ENCODE peak calls at places on chromosome 13, in four cellular contexts. One of them, this sample, is unnamed.

GRCh38 chr13:97259787-97260641 is 37.9 kb downstream of the MBNL2 start:
- DNase-seq in H9: no peak
- DNase-seq in neuronal stem cell: no peak
- DNase-seq in H1: no peak
- DNase-seq in this sample: peak

GRCh38 chr13:20197361-20197834 is 4.7 kb upstream of the GJB2 start:
- DNase-seq in H9: no peak
- DNase-seq in neuronal stem cell: peak
- DNase-seq in H1: no peak
- DNase-seq in this sample: peak

GRCh38 chr13:33793726-33794125 is 24.2 kb upstream of the RFC3 start:
- DNase-seq in H9: no peak
- DNase-seq in neuronal stem cell: no peak
- DNase-seq in H1: no peak
- DNase-seq in this sample: no peak

GRCh38 chr13:99307648-99308339 is 595 bp upstream of the GPR183 start:
- DNase-seq in neuronal stem cell: no peak
- DNase-seq in H1: no peak
- DNase-seq in H9: no peak
- DNase-seq in this sample: peak

GRCh38 chr13:41835871-41836270 is 125.0 kb downstream of the VWA8 start:
- DNase-seq in H9: no peak
- DNase-seq in H1: no peak
- DNase-seq in neuronal stem cell: no peak
- DNase-seq in this sample: peak

GRCh38 chr13:110359840-110360301 is 52.8 kb downstream of the COL4A2 start:
- DNase-seq in H1: no peak
- DNase-seq in neuronal stem cell: no peak
- DNase-seq in H9: no peak
- DNase-seq in this sample: peak

GRCh38 chr13:80235131-80235530 is 105.8 kb downstream of the SPRY2 start:
- DNase-seq in neuronal stem cell: no peak
- DNase-seq in H1: no peak
- DNase-seq in H9: no peak
- DNase-seq in this sample: no peak

GRCh38 chr13:51714663-51715168 is 89.2 kb downstream of the DHRS12 start:
- DNase-seq in H9: no peak
- DNase-seq in H1: no peak
- DNase-seq in neuronal stem cell: no peak
- DNase-seq in this sample: peak

GRCh38 chr13:93146584-93147292 is 79.9 kb upstream of the GPC6 start:
- DNase-seq in H1: no peak
- DNase-seq in neuronal stem cell: no peak
- DNase-seq in H9: no peak
- DNase-seq in this sample: peak

GRCh38 chr13:51303063-51303552 is 36.4 kb upstream of the SERPINE3 start:
- DNase-seq in H1: peak
- DNase-seq in H9: peak
- DNase-seq in neuronal stem cell: peak
- DNase-seq in this sample: no peak

GRCh38 chr13:20461481-20461859 is 64.2 kb downstream of the CRYL1 start:
- DNase-seq in H1: no peak
- DNase-seq in neuronal stem cell: no peak
- DNase-seq in H9: no peak
- DNase-seq in this sample: peak

GRCh38 chr13:90444232-90444631 is 903.3 kb upstream of the MIR17HG start:
- DNase-seq in H9: no peak
- DNase-seq in H1: no peak
- DNase-seq in neuronal stem cell: no peak
- DNase-seq in this sample: no peak
- H2BK5ac ChIP-seq in H9: no peak
- H2BK5ac ChIP-seq in H1: no peak
- H2BK5ac ChIP-seq in neuronal stem cell: no peak
- H2BK5ac ChIP-seq in this sample: peak

GRCh38 chr13:32587774-32588165 is 1.5 kb downstream of the PDS5B start:
- DNase-seq in neuronal stem cell: no peak
- DNase-seq in H9: no peak
- DNase-seq in H1: no peak
- DNase-seq in this sample: peak

GRCh38 chr13:32586022-32586900 is at the start of gene PDS5B:
- DNase-seq in H9: peak
- DNase-seq in H1: peak
- DNase-seq in neuronal stem cell: peak
- DNase-seq in this sample: peak

GRCh38 chr13:32582991-32583390 is 3.3 kb upstream of the PDS5B start:
- DNase-seq in H1: no peak
- DNase-seq in neuronal stem cell: no peak
- DNase-seq in H9: no peak
- DNase-seq in this sample: no peak

GRCh38 chr13:32585625-32586021 is 629 bp upstream of the PDS5B start:
- DNase-seq in H9: peak
- DNase-seq in neuronal stem cell: peak
- DNase-seq in H1: no peak
- DNase-seq in this sample: no peak

DNA sequence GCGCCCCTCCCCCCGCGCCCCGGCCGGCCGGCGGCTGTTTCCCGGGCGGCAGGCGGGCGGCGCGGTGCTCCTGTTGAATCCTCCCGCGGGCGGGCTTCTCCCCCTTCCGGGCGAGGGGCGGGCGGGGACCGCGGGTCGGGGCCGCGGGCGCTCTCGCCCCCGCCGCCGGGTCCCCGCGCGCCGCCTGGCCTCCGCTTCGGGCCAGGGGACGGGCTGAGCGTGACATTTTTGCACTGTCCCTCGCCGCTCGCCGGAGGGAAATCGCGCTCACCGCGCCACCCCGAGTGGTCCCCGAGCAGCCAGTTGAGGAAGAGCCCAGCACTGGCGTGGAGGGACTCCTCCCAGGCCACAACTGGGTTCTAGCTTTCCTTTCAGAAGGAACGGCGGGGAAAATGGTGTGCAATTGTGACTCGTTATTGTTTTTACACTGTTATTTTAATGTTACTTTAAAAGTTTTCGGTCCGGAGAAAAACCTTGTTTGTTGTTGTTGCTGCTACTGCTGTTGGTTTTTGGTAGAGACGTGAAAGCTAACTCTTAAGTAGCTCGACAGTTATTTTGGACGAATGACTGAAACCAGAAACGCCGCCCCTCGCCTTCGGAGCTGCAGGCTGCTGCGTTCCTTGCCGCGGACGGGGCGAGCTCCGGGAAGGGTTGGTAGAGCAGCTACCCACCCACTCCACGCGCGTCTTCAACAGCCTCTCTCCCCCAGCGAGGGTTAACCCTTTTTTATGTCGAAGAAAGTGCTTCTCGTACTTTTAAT is 942 bp downstream of the PDS5B start:
- DNase-seq in neuronal stem cell: peak
- DNase-seq in H1: no peak
- DNase-seq in H9: peak
- DNase-seq in this sample: peak
- H2BK5ac ChIP-seq in neuronal stem cell: peak
- H2BK5ac ChIP-seq in H1: peak
- H2BK5ac ChIP-seq in H9: no peak
- H2BK5ac ChIP-seq in this sample: peak

GRCh38 chr13:31161583-31162150 is at the start of gene HSPH1:
- DNase-seq in neuronal stem cell: peak
- DNase-seq in H1: peak
- DNase-seq in H9: peak
- DNase-seq in this sample: peak
- H2BK5ac ChIP-seq in neuronal stem cell: peak
- H2BK5ac ChIP-seq in H1: peak
- H2BK5ac ChIP-seq in H9: no peak
- H2BK5ac ChIP-seq in this sample: peak

GRCh38 chr13:30042891-30043630 is 192.6 kb upstream of the UBL3 start:
- DNase-seq in H9: no peak
- DNase-seq in neuronal stem cell: no peak
- DNase-seq in H1: no peak
- DNase-seq in this sample: no peak

GRCh38 chr13:30045916-30046704 is 195.7 kb upstream of the UBL3 start:
- DNase-seq in neuronal stem cell: no peak
- DNase-seq in H9: no peak
- DNase-seq in H1: no peak
- DNase-seq in this sample: peak

GRCh38 chr13:30044932-30045331 is 194.5 kb upstream of the UBL3 start:
- DNase-seq in H9: no peak
- DNase-seq in H1: no peak
- DNase-seq in neuronal stem cell: no peak
- DNase-seq in this sample: no peak

GRCh38 chr13:30042272-30042671 is 191.9 kb upstream of the UBL3 start:
- DNase-seq in H9: no peak
- DNase-seq in H1: no peak
- DNase-seq in neuronal stem cell: no peak
- DNase-seq in this sample: no peak

GRCh38 chr13:30043631-30043925 is 193.2 kb upstream of the UBL3 start:
- DNase-seq in H1: no peak
- DNase-seq in neuronal stem cell: no peak
- DNase-seq in H9: no peak
- DNase-seq in this sample: no peak
- H2BK5ac ChIP-seq in H1: no peak
- H2BK5ac ChIP-seq in neuronal stem cell: no peak
- H2BK5ac ChIP-seq in H9: no peak
- H2BK5ac ChIP-seq in this sample: no peak